ENCODE peak calls at places on chromosomes 16 and 17, in four cellular contexts. M is ovary, W is body of pancreas, V is sigmoid colon. J is an unnamed sample.

GRCh38 chr17:51439395-51440229 is 179.3 kb downstream of the UTP18 start:
- DNase-seq in M (no peak), W (no peak), V (no peak), J (peak)

GRCh38 chr16:70380205-70380918 is 33.7 kb downstream of the DDX19A start:
- DNase-seq in M (peak), W (peak), V (peak), J (peak)

GRCh38 chr16:1019234-1019933 is 37.8 kb downstream of the SOX8 start:
- DNase-seq in M (no peak), W (peak), V (no peak), J (peak)

GRCh38 chr16:77117687-77118086 is 73.3 kb upstream of the MON1B start:
- DNase-seq in M (no peak), W (no peak), V (no peak), J (no peak)

GRCh38 chr16:24717411-24717810 is 12.0 kb upstream of the TNRC6A start:
- DNase-seq in M (no peak), W (no peak), V (no peak), J (no peak)

GRCh38 chr17:73232587-73233373 is 28.9 kb downstream of the CPSF4L start:
- DNase-seq in M (no peak), W (peak), V (peak), J (peak)

GRCh38 chr17:71284032-71284755 is 836.6 kb upstream of the SOX9 start:
- DNase-seq in M (no peak), W (no peak), V (no peak), J (no peak)

GRCh38 chr17:15465045-15465701 is 2.2 kb downstream of the CDRT4 start:
- DNase-seq in M (no peak), W (no peak), V (no peak), J (no peak)

GRCh38 chr16:30136971-30137601 is 14.1 kb upstream of the MAPK3 start:
- DNase-seq in M (no peak), W (no peak), V (no peak), J (no peak)

GRCh38 chr16:68786685-68787418 is 49.8 kb downstream of the CDH1 start:
- DNase-seq in M (peak), W (peak), V (peak), J (peak)

GRCh38 chr17:2474371-2474770 is 37.3 kb downstream of the METTL16 start:
- DNase-seq in M (no peak), W (no peak), V (no peak), J (no peak)

GRCh38 chr16:90044111-90044551 is 24.9 kb upstream of the DBNDD1 start:
- DNase-seq in M (no peak), W (no peak), V (no peak), J (peak)

GRCh38 chr17:65966311-65966710 is 225.6 kb downstream of the CEP112 start:
- DNase-seq in M (no peak), W (no peak), V (no peak), J (no peak)

GRCh38 chr17:61927211-61928100 is at the start of gene INTS2:
- DNase-seq in M (peak), W (peak), V (peak), J (peak)
- TF ChIP-seq CTCF in M (no peak), W (peak), V (no peak), J (no peak)

DNA sequence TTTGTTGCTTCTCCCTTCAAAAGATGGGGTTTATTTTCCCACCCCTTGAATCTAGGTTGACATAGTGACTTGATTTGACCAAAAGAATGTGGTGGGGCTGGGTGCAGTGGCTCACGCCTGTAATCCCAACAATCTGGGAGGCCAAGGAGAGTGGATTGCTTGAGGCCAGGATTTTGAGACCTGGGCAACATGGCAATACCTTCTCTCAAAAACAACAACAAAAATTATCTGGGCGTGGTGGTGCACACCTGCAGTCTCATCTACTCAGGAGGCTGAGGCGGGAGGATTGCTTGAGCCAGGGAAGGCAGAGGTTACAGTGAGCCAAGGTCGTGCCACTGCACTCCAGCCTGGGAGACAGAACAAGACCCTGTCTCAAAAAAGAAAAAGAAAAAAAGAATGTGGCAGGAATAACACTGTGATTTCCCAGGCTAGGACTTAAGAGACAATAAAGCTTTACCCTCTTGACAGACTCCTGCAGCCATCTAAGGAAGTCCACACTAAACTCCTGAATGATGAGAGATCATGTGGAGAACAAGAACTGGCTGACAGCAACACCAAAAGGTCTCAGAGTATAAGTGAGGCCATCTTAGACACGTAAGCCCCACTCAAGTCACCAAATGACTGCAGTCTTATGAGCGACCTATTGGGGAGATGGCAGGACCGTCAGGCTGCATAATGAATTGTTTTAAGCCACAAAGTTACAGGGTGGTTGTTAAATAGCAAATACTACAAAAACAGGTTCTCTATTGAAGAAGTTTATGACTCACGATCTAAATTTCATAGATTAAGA is 37.0 kb downstream of the FBXL20 start:
- DNase-seq in M (no peak), W (no peak), V (no peak), J (no peak)
- H3K27ac ChIP-seq in M (no peak), W (no peak), V (peak), J (no peak)

GRCh38 chr17:50426814-50427787 is 1.1 kb downstream of the ACSF2 start:
- DNase-seq in M (peak), W (peak), V (peak), J (peak)
- TF ChIP-seq CTCF in M (no peak), W (no peak), V (no peak), J (peak)

GRCh38 chr17:43584666-43585102 is 38.5 kb upstream of the ETV4 start:
- DNase-seq in M (no peak), W (no peak), V (no peak), J (no peak)
- H3K27ac ChIP-seq in M (no peak), W (no peak), V (no peak), J (no peak)

DNA sequence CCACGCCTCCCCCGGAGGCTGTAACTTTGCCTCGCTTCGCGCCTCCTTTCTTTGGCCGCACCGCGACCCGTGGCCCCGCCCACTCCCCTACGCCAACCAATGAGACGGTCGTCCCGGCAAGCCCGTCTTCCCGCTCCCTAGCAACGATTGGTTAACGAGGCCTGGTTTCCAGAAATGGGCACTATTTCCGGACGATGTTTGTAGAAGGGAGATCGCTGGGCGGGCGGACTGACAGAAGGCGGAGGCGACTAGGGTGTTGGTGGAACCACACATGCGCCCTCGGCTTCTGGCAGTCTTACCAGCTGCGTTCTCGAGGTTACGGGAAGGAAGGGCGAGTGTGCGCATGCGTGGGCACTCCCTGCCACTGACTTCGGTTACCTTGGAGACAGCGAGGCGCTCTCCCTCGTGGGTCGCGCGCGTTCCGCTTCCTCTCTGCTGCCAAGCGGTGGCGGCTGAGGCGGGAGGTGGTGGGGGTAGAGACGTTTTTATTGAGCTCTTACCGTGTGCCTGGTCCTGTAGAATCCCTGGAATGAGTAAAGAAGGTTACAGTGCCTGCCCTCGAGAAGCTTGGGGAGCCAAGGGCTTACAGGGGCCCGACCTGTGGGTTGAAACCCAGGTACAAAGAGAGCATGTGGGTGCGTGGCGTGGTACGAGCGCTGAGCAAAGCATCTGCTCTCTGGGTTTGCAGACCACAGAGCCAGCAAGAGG is 447 bp upstream of the MAP3K14 start:
- DNase-seq in M (peak), W (peak), V (peak), J (peak)
- TF ChIP-seq CTCF in M (no peak), W (peak), V (no peak), J (no peak)

DNA sequence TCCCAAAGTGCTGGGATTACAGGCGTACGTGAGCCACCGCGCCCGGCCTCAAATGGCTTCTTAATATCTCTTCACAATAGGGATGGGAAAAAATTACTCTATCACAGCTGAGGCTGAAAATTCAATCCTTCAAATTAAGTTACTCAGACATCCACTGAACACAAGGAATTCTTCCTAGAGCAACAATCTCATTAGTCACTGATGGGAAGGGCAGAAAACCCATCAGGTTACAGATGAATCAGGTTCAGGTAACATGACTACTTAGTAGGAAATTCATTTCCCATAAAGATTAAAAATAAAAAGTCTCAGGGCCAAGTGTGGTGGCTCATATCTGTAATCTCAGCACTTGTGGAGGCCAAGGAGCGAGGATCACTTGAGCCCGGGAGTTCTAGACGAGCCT is 42.5 kb upstream of the ABR start:
- DNase-seq in M (no peak), W (no peak), V (no peak), J (peak)
- H3K27ac ChIP-seq in M (no peak), W (no peak), V (no peak), J (no peak)

DNA sequence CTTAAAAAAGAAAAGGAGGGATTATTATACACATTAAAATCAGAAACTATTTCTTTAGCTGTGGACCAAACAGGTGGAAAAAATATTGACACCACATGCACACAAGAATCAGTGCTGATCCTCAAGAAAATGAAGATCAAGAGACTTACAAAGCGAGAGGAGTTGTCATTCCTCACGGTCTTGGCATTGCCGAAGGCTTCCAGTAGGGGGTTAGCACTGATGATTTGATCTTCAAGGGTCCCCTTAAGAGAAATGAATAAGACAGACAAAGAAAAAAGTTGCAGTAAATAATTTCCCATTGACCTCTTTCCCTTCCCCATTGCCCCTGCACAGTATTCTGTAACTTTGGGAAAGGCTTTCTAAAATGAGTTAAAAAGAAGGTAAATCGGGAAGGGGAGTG is 6.0 kb downstream of the MYH4 start:
- DNase-seq in M (no peak), W (no peak), V (no peak), J (no peak)
- TF ChIP-seq CTCF in M (no peak), W (no peak), V (no peak), J (no peak)

GRCh38 chr16:87840462-87840978 is 28.8 kb downstream of the SLC7A5 start:
- DNase-seq in M (no peak), W (no peak), V (no peak), J (no peak)

GRCh38 chr16:87839542-87840461 is 29.5 kb downstream of the SLC7A5 start:
- DNase-seq in M (no peak), W (no peak), V (no peak), J (no peak)

GRCh38 chr16:87836844-87837581 is 32.3 kb downstream of the SLC7A5 start:
- DNase-seq in M (no peak), W (no peak), V (no peak), J (no peak)

GRCh38 chr16:87837627-87838289 is 31.5 kb downstream of the SLC7A5 start:
- DNase-seq in M (no peak), W (no peak), V (no peak), J (no peak)

GRCh38 chr16:87838643-87839541 is 30.4 kb downstream of the SLC7A5 start:
- DNase-seq in M (no peak), W (peak), V (no peak), J (no peak)
- H3K27ac ChIP-seq in M (no peak), W (no peak), V (no peak), J (peak)